ENCODE peak calls at places on chromosomes 11 and 22, in four cellular contexts. One of them, this sample, is unnamed.

GRCh38 chr22:49022816-49023160 is 804.9 kb downstream of the BRD1 start:
- DNase-seq in fibroblast of pulmonary artery: no peak
- DNase-seq in upper lobe of left lung: no peak
- DNase-seq in right lobe of liver: no peak
- DNase-seq in this sample: no peak

GRCh38 chr11:11143849-11144248 is 209.2 kb downstream of the CSNK2A3 start:
- DNase-seq in fibroblast of pulmonary artery: no peak
- DNase-seq in upper lobe of left lung: peak; percentile 19
- DNase-seq in right lobe of liver: no peak
- DNase-seq in this sample: no peak

GRCh38 chr22:31102441-31103081 is 4.8 kb downstream of the SELENOM start:
- DNase-seq in upper lobe of left lung: no peak
- DNase-seq in right lobe of liver: no peak
- DNase-seq in fibroblast of pulmonary artery: peak; percentile 97
- DNase-seq in this sample: no peak

GRCh38 chr22:37267128-37267587 is 15.2 kb upstream of the CYTH4 start:
- DNase-seq in fibroblast of pulmonary artery: no peak
- DNase-seq in upper lobe of left lung: peak; percentile 91
- DNase-seq in right lobe of liver: no peak
- DNase-seq in this sample: peak; percentile 66

GRCh38 chr22:28142361-28142801 is 223.3 kb upstream of the PITPNB start:
- DNase-seq in upper lobe of left lung: no peak
- DNase-seq in fibroblast of pulmonary artery: peak; percentile 95
- DNase-seq in right lobe of liver: no peak
- DNase-seq in this sample: no peak

GRCh38 chr22:26756675-26757293 is 99.4 kb downstream of the MIAT start:
- DNase-seq in right lobe of liver: peak; percentile 51
- DNase-seq in upper lobe of left lung: peak; percentile 91
- DNase-seq in fibroblast of pulmonary artery: peak; percentile 46
- DNase-seq in this sample: peak; percentile 32

GRCh38 chr11:37946155-37946766 is 1348.2 kb upstream of the RAG2 start:
- DNase-seq in fibroblast of pulmonary artery: peak; percentile 76
- DNase-seq in upper lobe of left lung: no peak
- DNase-seq in right lobe of liver: no peak
- DNase-seq in this sample: no peak

GRCh38 chr22:38735465-38736256 is 20.1 kb downstream of the SUN2 start:
- DNase-seq in upper lobe of left lung: no peak
- DNase-seq in right lobe of liver: peak; percentile 55
- DNase-seq in fibroblast of pulmonary artery: no peak
- DNase-seq in this sample: no peak

GRCh38 chr11:118961591-118961990 is 5.5 kb downstream of the UPK2 start:
- DNase-seq in upper lobe of left lung: peak; percentile 46
- DNase-seq in fibroblast of pulmonary artery: no peak
- DNase-seq in right lobe of liver: no peak
- DNase-seq in this sample: no peak

DNA sequence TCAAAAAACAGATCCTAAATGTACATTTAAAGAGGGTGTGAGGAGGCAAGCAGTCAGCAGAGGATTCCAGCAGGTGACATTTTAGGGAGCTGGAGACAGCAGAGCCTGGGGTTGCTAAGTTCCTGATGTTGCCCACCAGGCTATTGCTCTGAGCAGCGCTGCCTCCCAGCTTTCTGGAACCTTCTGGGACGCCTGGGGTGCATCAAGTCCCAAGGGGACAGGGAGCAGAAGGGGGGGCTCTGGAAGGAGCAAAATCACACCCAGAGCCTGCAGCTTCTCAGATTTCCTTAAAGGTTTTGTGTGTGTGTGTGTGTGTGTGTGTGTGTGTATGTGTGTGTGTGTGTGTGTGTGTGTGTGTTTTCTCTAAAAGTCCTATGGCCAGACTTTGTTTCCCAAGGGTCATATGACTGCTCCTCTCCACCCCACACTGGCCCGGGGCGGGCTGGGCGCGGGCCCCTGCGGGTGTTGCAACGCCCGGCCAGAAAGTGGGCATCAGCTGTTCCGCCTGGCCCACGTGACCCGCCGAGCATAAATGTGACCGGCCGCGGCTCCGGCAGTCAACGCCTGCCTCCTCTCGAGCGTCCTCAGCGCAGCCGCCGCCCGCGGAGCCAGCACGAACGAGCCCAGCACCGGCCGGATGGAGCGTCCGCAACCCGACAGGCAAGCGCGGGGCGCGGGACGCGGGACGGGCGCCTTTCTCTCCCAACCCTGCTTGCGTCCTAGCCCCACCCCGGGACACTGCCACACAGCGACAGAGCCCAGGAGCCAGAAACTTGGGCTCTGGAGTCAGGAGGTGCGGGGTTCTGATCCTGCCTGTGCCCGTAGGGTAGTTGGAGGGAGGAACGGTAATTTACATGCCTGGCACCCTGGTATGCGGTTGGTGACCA is at the start of gene HMOX1:
- DNase-seq in fibroblast of pulmonary artery: peak; percentile 94
- DNase-seq in upper lobe of left lung: peak; percentile 98
- DNase-seq in right lobe of liver: peak; percentile 96
- DNase-seq in this sample: peak; percentile 42
- TF ChIP-seq CTCF in fibroblast of pulmonary artery: no peak
- TF ChIP-seq CTCF in upper lobe of left lung: peak; percentile 27
- TF ChIP-seq CTCF in right lobe of liver: no peak
- TF ChIP-seq CTCF in this sample: no peak

GRCh38 chr22:45210577-45211431 is 29.9 kb downstream of the KIAA0930 start:
- DNase-seq in upper lobe of left lung: peak; percentile 25
- DNase-seq in fibroblast of pulmonary artery: no peak
- DNase-seq in right lobe of liver: no peak
- DNase-seq in this sample: no peak

GRCh38 chr22:45208696-45208992 is 32.0 kb downstream of the KIAA0930 start:
- DNase-seq in right lobe of liver: no peak
- DNase-seq in fibroblast of pulmonary artery: no peak
- DNase-seq in upper lobe of left lung: no peak
- DNase-seq in this sample: no peak

GRCh38 chr22:45210174-45210573 is 30.5 kb downstream of the KIAA0930 start:
- DNase-seq in right lobe of liver: no peak
- DNase-seq in upper lobe of left lung: peak; percentile 47
- DNase-seq in fibroblast of pulmonary artery: no peak
- DNase-seq in this sample: no peak

GRCh38 chr22:45207981-45208664 is 32.6 kb downstream of the KIAA0930 start:
- DNase-seq in right lobe of liver: no peak
- DNase-seq in fibroblast of pulmonary artery: no peak
- DNase-seq in upper lobe of left lung: no peak
- DNase-seq in this sample: no peak

DNA sequence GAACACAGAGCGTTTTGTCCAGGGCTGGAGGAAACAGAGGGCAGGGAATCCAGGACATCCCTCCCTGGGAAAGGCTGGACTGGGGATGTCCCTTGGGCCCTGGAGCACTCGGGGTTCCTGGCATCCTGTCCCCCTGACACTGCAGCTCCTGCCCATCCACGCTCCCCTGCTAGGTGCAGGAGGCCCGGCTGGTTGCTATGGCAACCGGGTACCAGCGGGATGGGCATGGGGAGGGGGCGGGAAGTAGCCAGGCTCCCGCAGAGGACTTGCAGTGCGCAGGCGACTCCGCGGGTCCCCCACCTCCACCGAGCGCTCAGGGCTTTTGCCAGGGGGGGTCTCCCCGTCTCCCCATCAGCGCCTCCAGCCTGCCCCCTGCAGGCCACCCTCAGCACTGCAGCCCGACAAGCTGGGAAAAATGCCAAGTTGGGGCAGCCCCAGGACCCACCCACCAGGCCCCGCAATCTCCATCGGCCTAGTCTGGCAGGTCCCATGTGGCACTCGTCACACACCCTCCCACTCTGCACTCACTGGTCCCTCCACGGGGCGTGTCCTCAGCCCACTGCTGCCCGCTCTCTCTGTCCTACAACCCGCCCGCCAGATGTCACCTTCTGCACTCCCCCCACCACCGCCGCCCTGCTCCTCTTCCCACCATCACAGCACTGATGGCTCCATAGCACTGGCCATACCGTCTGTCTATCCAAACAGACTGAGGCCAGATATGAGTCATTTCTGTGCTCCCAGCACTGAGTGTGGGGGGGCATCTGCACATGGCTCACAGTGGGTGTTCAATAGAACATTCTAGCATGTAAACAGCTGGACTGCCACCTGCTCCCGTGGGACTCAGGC is 31.5 kb downstream of the KIAA0930 start:
- DNase-seq in right lobe of liver: no peak
- DNase-seq in fibroblast of pulmonary artery: peak; percentile 64
- DNase-seq in upper lobe of left lung: peak; percentile 83
- DNase-seq in this sample: no peak
- TF ChIP-seq CTCF in right lobe of liver: peak; percentile 35
- TF ChIP-seq CTCF in fibroblast of pulmonary artery: peak; percentile 73
- TF ChIP-seq CTCF in upper lobe of left lung: peak; percentile 55
- TF ChIP-seq CTCF in this sample: peak; percentile 55

DNA sequence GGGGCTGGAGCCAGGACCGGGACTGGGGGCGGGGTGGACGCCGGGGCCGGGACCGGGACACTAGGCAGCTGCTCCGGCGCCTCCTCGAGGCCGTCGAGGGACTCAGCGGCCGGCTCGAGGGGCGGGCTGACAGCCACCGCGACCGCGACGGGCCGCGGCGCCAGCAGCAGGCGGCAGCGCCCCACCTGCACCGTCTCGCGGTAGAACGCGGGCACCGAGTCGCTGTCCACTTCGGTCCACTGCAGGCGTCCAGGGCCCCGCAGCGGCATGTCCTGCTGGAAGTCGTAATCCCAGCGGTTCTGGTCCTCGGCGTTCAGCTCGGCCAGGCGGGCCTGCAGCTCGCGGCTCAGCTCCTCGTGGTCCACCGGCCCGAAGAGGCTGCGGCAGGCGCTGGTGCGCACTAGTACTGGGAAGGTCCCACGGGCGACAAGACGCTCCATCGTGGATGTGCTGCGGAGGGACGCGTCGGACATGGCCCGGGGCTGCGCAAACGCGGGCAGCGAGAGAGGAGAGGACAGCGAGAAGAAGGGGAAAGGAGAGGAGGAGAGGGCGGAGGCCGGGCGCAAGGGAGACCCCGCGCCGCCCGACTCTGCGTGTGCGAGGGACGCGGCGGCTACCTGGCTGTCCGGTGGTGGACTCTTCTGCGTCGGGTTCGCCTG is 429 bp downstream of the CDKN1C start:
- DNase-seq in right lobe of liver: peak; percentile 69
- DNase-seq in fibroblast of pulmonary artery: peak; percentile 50
- DNase-seq in upper lobe of left lung: peak; percentile 92
- DNase-seq in this sample: no peak
- TF ChIP-seq CTCF in right lobe of liver: peak; percentile 26
- TF ChIP-seq CTCF in fibroblast of pulmonary artery: no peak
- TF ChIP-seq CTCF in upper lobe of left lung: peak; percentile 55
- TF ChIP-seq CTCF in this sample: peak; percentile 22

DNA sequence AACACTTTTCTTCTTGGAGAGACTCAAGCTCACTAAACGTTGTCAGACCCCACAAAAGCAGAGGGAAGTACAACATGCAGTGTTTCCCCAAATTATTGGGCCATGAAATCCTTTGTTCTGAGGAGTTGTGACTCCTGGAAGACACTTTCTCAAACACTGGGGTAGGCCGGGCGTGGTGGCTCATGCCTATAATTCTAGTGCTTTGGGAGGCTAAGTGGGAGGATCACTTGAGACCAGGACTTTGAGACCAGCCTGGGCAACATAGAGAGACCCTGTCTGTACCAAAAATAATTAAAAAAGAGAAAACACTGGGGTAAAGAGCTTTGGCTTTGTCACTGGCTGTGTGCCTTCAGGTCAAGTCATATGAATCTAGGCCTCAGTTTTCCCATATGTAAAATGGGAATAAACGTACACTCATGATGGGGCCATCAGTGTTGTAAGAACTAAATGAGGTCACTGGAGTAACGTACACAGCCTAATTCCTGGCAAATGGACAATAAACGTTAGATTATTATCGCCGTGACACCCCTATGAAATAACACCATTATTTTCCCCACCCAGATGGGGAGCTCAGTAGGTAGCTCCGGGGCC is 92.0 kb downstream of the RRM1 start:
- DNase-seq in right lobe of liver: no peak
- DNase-seq in fibroblast of pulmonary artery: no peak
- DNase-seq in upper lobe of left lung: no peak
- DNase-seq in this sample: no peak
- TF ChIP-seq CTCF in right lobe of liver: no peak
- TF ChIP-seq CTCF in fibroblast of pulmonary artery: no peak
- TF ChIP-seq CTCF in upper lobe of left lung: no peak
- TF ChIP-seq CTCF in this sample: no peak

DNA sequence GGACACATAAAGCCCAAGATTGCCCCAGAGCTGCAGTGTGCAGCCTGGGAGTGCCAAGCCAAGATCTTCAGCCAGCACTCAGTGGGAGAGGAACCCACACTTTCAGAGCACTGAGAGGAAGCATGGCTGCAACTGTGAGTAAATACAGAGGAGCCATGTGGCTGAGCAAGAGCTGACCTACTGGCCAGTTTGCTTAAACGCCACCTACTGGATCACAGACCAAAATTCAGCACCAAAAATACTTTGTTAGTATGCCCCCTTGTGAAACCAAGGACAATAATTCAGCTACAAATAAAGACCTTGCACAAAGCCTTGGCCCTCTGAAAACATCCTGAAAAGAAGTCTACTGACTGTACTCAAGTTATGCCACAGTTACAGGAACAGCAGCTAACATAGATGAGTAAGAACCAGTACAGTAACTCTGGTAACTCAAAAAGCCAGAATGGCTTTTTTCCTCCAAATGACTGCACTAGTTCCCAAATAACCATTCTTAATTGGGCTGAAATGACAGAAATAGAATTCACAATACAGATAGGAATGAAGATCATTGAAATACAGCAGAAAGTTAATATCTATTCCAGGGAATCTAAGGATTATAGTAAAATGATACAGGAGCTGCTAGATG is 10.1 kb upstream of the OR4A15 start:
- DNase-seq in upper lobe of left lung: no peak
- DNase-seq in fibroblast of pulmonary artery: no peak
- DNase-seq in right lobe of liver: no peak
- DNase-seq in this sample: no peak
- TF ChIP-seq CTCF in upper lobe of left lung: no peak
- TF ChIP-seq CTCF in fibroblast of pulmonary artery: no peak
- TF ChIP-seq CTCF in right lobe of liver: no peak
- TF ChIP-seq CTCF in this sample: no peak

DNA sequence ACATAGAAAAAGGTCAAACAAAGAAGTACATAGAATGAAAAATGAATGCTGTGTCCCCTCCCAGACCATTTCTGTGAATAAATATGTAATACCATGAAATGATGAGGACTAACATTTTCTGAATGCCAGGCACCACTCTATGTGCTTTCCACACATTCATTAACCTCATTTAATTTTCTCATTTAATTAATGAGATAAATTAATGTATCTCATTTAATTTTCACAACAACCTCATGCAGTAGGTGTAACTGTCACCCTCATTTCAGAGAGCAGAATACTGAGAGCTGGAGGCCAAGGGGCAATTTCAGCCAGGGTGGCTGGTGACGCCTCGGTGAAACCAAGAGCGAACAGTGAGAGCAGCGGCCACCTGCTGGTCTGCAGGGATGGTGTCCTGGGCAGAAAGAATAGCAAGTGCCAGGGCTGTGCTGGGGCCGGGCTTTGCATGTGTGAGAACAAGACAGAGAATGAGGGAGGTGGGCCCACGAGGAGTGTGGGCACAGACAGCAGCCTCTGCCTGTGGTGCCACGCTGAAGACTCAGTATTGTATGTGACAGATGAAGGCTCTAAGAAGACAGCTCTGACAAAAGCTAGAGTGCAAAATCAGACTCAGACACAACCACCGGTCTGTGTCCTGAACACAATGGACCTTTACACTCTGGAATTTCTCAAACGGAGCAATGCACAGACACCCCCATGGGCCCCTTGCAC is 1.8 kb upstream of the SERPIND1 start:
- DNase-seq in upper lobe of left lung: no peak
- DNase-seq in fibroblast of pulmonary artery: no peak
- DNase-seq in right lobe of liver: peak; percentile 77
- DNase-seq in this sample: no peak
- TF ChIP-seq CTCF in upper lobe of left lung: no peak
- TF ChIP-seq CTCF in fibroblast of pulmonary artery: no peak
- TF ChIP-seq CTCF in right lobe of liver: peak; percentile 38
- TF ChIP-seq CTCF in this sample: no peak

This sample was measured in CD4-positive, alpha-beta T cell.